ENCODE peak calls at places on chromosome 3, in seven cellular contexts. J, M, U, S, I, D and H are unnamed samples.

GRCh38 chr3:187765342-187765741 is 20.1 kb upstream of the BCL6 start:
- DNase-seq in U (no peak), J (no peak), S (no peak), I (peak), D (no peak), M (no peak), H (no peak)

GRCh38 chr3:105422645-105423044 is 55.9 kb downstream of the ALCAM start:
- DNase-seq in S (no peak), M (no peak), U (no peak), J (no peak), I (no peak), D (no peak), H (no peak)

GRCh38 chr3:150975096-150975991 is 2.8 kb upstream of the CLRN1 start:
- DNase-seq in M (no peak), D (no peak), U (no peak), I (no peak), J (no peak), S (no peak), H (no peak)

GRCh38 chr3:59101091-59101738 is 51.4 kb upstream of the CFAP20DC start:
- DNase-seq in S (no peak), U (no peak), D (no peak), M (no peak), J (no peak), I (peak), H (no peak)

GRCh38 chr3:15654891-15655290 is 53.3 kb downstream of the BTD start:
- DNase-seq in S (no peak), M (no peak), J (no peak), D (no peak), I (no peak), U (no peak), H (no peak)

GRCh38 chr3:2948882-2949281 is 161.3 kb downstream of the IL5RA start:
- DNase-seq in S (no peak), J (no peak), M (no peak), D (no peak), I (no peak), U (no peak), H (no peak)

GRCh38 chr3:189631373-189631408 is at the start of gene TP63:
- DNase-seq in S (no peak), U (no peak), D (no peak), M (no peak), J (no peak), I (no peak), H (no peak)

GRCh38 chr3:121414924-121415323 is 130.9 kb downstream of the POLQ start:
- DNase-seq in S (no peak), M (no peak), J (no peak), D (no peak), I (peak), U (no peak), H (no peak)

GRCh38 chr3:23052230-23053019 is 150.7 kb upstream of the UBE2E2 start:
- DNase-seq in D (no peak), S (no peak), I (no peak), J (no peak), U (no peak), M (no peak), H (no peak)

GRCh38 chr3:8604006-8604405 is 40.6 kb downstream of the SSUH2 start:
- DNase-seq in U (no peak), M (peak), S (no peak), D (no peak), I (no peak), J (no peak), H (no peak)

GRCh38 chr3:159620873-159621272 is 367.8 kb upstream of the IL12A start:
- DNase-seq in J (no peak), I (peak), U (no peak), M (no peak), D (peak), S (no peak), H (peak)

GRCh38 chr3:24641628-24642027 is 147.0 kb upstream of the THRB start:
- DNase-seq in M (no peak), I (no peak), U (no peak), S (no peak), J (no peak), D (no peak), H (no peak)

GRCh38 chr3:172347895-172348680 is 100.2 kb downstream of the GHSR start:
- DNase-seq in J (no peak), S (no peak), D (no peak), U (no peak), M (no peak), I (no peak), H (no peak)

GRCh38 chr3:14521611-14522010 is 18.5 kb downstream of the GRIP2 start:
- DNase-seq in I (no peak), S (no peak), J (no peak), U (no peak), M (no peak), D (no peak), H (no peak)

GRCh38 chr3:29317659-29318173 is 36.8 kb downstream of the RBMS3 start:
- DNase-seq in I (peak), J (no peak), M (no peak), S (no peak), U (no peak), D (no peak), H (no peak)

GRCh38 chr3:16484216-16484615 is 29.3 kb downstream of the RFTN1 start:
- DNase-seq in M (no peak), U (no peak), J (no peak), I (peak), D (peak), S (no peak), H (peak)

GRCh38 chr3:124281453-124282316 is 289.8 kb upstream of the ROPN1 start:
- DNase-seq in S (no peak), J (no peak), U (no peak), I (peak), D (peak), M (no peak), H (no peak)

GRCh38 chr3:52339612-52340011 is 23.5 kb downstream of the DNAH1 start:
- DNase-seq in J (peak), S (peak), M (no peak), I (peak), U (peak), D (peak), H (peak)

GRCh38 chr3:150104564-150104963 is 133.9 kb upstream of the PFN2 start:
- DNase-seq in S (no peak), U (no peak), J (no peak), D (no peak), M (no peak), I (peak), H (no peak)

GRCh38 chr3:58824285-58824684 is 157.7 kb upstream of the FAM3D start:
- DNase-seq in S (peak), U (no peak), M (no peak), D (no peak), J (peak), I (peak), H (peak)

GRCh38 chr3:5254281-5255048 is 67.0 kb downstream of the EDEM1 start:
- DNase-seq in J (no peak), M (no peak), U (no peak), D (no peak), I (no peak), S (no peak), H (no peak)

GRCh38 chr3:40920041-40920440 is 279.3 kb upstream of the CTNNB1 start:
- DNase-seq in S (no peak), D (no peak), J (no peak), M (peak), U (no peak), I (peak), H (no peak)

GRCh38 chr3:127384717-127385539 is 97.1 kb upstream of the PRR20G start:
- DNase-seq in J (no peak), M (no peak), I (no peak), S (no peak), U (no peak), D (no peak), H (no peak)

GRCh38 chr3:150080058-150080730 is 109.5 kb upstream of the PFN2 start:
- DNase-seq in I (no peak), J (no peak), M (no peak), S (no peak), U (no peak), D (no peak), H (no peak)

GRCh38 chr3:5202267-5202666 is 14.8 kb downstream of the EDEM1 start:
- DNase-seq in S (no peak), U (no peak), M (no peak), I (peak), J (no peak), D (no peak), H (peak)

GRCh38 chr3:18024715-18025114 is 282.3 kb upstream of the TBC1D5 start:
- DNase-seq in U (no peak), M (no peak), I (no peak), D (no peak), S (no peak), J (no peak), H (no peak)

GRCh38 chr3:102447272-102447671 is 12.5 kb downstream of the ZPLD1 start:
- DNase-seq in M (no peak), S (no peak), D (no peak), I (peak), J (no peak), U (no peak), H (peak)

GRCh38 chr3:128726691-128727031 is 678 bp downstream of the RAB7A start:
- DNase-seq in D (peak), I (peak), M (peak), J (peak), U (peak), S (peak), H (peak)

GRCh38 chr3:13414040-13414729 is 5.9 kb downstream of the NUP210 start:
- DNase-seq in D (no peak), I (no peak), U (peak), M (no peak), J (peak), S (peak), H (no peak)